ENCODE peak calls at places on chromosomes 2 and 18, in four cellular contexts. S, A, D and Y are unnamed samples.

GRCh38 chr2:56299166-56299806 is 115.5 kb downstream of the CCDC85A start:
- DNase-seq in S (no peak), A (no peak), D (peak; percentile 5), Y (peak; percentile 66)

GRCh38 chr2:21740529-21740928 is 616.8 kb downstream of the TDRD15 start:
- DNase-seq in D (no peak), A (no peak), S (no peak), Y (no peak)

GRCh38 chr2:25714740-25715139 is 41.4 kb upstream of the DTNB start:
- DNase-seq in S (peak; percentile 42), A (no peak), D (no peak), Y (peak; percentile 46)

GRCh38 chr2:239689985-239690384 is 289.2 kb upstream of the HDAC4 start:
- DNase-seq in D (no peak), A (no peak), S (no peak), Y (no peak)

GRCh38 chr2:28583899-28584553 is 88.2 kb downstream of the PLB1 start:
- DNase-seq in A (no peak), S (peak; percentile 91), D (no peak), Y (peak; percentile 98)

GRCh38 chr2:66925128-66925527 is 472.0 kb upstream of the ETAA1 start:
- DNase-seq in D (no peak), S (no peak), A (no peak), Y (peak; percentile 20)

GRCh38 chr2:240630771-240631560 is 5.7 kb downstream of the GPR35 start:
- DNase-seq in A (peak; percentile 14), S (no peak), D (no peak), Y (no peak)

GRCh38 chr2:8437949-8438400 is 243.9 kb upstream of the ID2 start:
- DNase-seq in S (no peak), D (no peak), A (no peak), Y (no peak)

GRCh38 chr2:58428553-58429284 is 187.6 kb upstream of the FANCL start:
- DNase-seq in A (peak; percentile 91), D (peak; percentile 88), S (peak; percentile 89), Y (peak; percentile 22)

GRCh38 chr2:236954641-236955040 is 131.0 kb upstream of the COPS8 start:
- DNase-seq in A (no peak), D (no peak), S (no peak), Y (no peak)

GRCh38 chr2:71072492-71072891 is 4.0 kb downstream of the NAGK start:
- DNase-seq in D (no peak), S (no peak), A (no peak), Y (no peak)

GRCh38 chr2:28297531-28297930 is 95.1 kb upstream of the FOSL2 start:
- DNase-seq in D (no peak), S (no peak), A (no peak), Y (no peak)

GRCh38 chr2:160390544-160391258 is 102.9 kb downstream of the RBMS1 start:
- DNase-seq in D (no peak), S (no peak), A (no peak), Y (peak; percentile 77)

GRCh38 chr2:233979748-233980147 is 62.6 kb downstream of the TRPM8 start:
- DNase-seq in D (no peak), S (no peak), A (no peak), Y (peak; percentile 42)
- H3K9ac ChIP-seq in D (no peak overlapping the region), S (no peak overlapping the region), A (no peak overlapping the region), Y (no peak overlapping the region)

GRCh38 chr2:164910091-164910899 is 45.0 kb downstream of the SLC38A11 start:
- DNase-seq in A (no peak), S (peak; percentile 63), D (no peak), Y (no peak)
- H3K9ac ChIP-seq in A (no peak overlapping the region), S (no peak overlapping the region), D (no peak overlapping the region), Y (no peak overlapping the region)

GRCh38 chr18:67862069-67862468 is 345.5 kb upstream of the DSEL start:
- DNase-seq in A (no peak), D (no peak), S (no peak), Y (peak; percentile 37)
- H3K9ac ChIP-seq in A (no peak overlapping the region), D (no peak overlapping the region), S (no peak overlapping the region), Y (no peak overlapping the region)

DNA sequence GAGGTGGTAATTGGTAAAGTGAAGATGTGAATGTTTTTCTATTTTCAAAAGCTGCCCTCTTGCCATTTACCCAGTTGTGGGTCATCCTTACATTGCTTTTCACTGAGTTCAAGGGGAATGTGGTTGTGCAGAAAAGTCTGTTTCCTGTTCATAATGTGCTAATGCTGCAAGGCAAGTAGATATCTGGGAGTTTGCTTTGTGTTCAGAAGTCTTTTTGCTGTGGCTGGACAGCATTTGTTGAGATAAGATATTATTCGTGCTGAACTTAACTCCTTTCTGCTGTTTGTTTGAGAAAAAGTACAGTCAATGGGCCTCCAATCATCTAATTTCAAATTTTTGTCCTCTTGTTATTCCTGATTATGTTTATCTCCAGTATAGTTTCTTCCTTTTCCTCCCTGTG is 263.2 kb downstream of the LTBP1 start:
- DNase-seq in S (no peak), A (no peak), D (no peak), Y (peak; percentile 32)
- H3K9ac ChIP-seq in S (no peak overlapping the region), A (peak overlapping the region; percentile 71), D (no peak overlapping the region), Y (peak overlapping the region; percentile 30)

DNA sequence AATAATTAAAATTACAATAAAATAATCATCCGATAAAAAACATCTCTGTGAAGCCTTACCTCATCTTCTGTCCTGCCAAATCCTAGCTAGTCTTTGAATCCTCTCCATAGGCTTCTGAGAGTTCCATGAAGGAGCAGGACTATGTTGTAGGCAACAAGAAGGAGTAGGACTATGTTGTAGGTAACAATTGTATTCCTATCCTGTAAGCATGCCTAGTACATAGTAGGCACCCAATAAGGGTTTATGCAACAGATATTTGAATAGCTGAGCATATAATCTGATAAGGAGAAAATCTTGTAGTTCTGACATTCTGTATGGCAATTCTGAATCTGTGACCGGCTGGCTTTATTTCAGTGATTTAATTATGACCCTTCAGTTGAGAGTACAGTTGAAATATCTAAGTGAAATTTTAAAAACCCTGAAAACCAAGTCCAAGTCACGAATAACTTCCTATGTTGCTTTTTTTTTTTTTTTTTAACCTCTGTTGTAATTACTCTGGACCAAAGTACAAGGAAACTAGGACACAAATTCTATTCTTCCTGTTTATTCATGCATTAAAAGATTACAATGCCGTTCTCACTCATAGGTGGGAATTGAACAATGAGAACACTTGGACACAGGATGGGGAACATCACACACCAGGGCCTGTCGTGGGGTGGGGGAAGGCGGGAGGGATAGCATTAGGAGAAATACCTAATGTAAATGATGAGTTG is 27.8 kb downstream of the VWA3B start:
- DNase-seq in S (no peak), D (peak; percentile 38), A (no peak), Y (no peak)
- H3K9ac ChIP-seq in S (no peak overlapping the region), D (no peak overlapping the region), A (no peak overlapping the region), Y (no peak overlapping the region)

GRCh38 chr2:181309161-181309560 is 148.0 kb upstream of the ITGA4 start:
- DNase-seq in D (no peak), A (no peak), S (no peak), Y (no peak)

GRCh38 chr2:181305151-181306123 is 151.7 kb upstream of the ITGA4 start:
- DNase-seq in D (no peak), S (peak; percentile 4), A (no peak), Y (peak; percentile 15)

GRCh38 chr2:181308731-181309130 is 148.5 kb upstream of the ITGA4 start:
- DNase-seq in S (no peak), A (no peak), D (no peak), Y (no peak)

GRCh38 chr2:181307203-181307991 is 149.8 kb upstream of the ITGA4 start:
- DNase-seq in D (no peak), A (no peak), S (no peak), Y (no peak)

GRCh38 chr2:181306785-181307184 is 150.4 kb upstream of the ITGA4 start:
- DNase-seq in A (no peak), S (no peak), D (no peak), Y (no peak)
- H3K9ac ChIP-seq in A (no peak overlapping the region), S (no peak overlapping the region), D (no peak overlapping the region), Y (no peak overlapping the region)

GRCh38 chr2:85936421-85937068 is 47.8 kb upstream of the ST3GAL5 start:
- DNase-seq in A (no peak), D (no peak), S (peak; percentile 32), Y (no peak)
- H3K9ac ChIP-seq in A (peak overlapping the region; percentile 1), D (no peak overlapping the region), S (peak overlapping the region; percentile 2), Y (no peak overlapping the region)